ENCODE peak calls at places on chromosomes 16 and 17, in nine cellular contexts. N is CD8-positive, alpha-beta T cell; S is PC-3; R is K562; D is IMR-90; L is prostate gland; Y is heart right ventricle; P is tibial nerve; T is CD4-positive, CD25-positive, alpha-beta regulatory T cell. C is an unnamed sample.

GRCh38 chr16:71954699-71955195 is 45.5 kb downstream of the PKD1L3 start:
- DNase-seq in T (no peak), Y (no peak), D (no peak), S (no peak), L (no peak), R (no peak), P (no peak), N (no peak), C (no peak)

GRCh38 chr17:42918902-42919521 is 18.4 kb downstream of the G6PC1 start:
- DNase-seq in S (no peak), L (peak; percentile 19), Y (no peak), T (no peak), D (no peak), R (no peak), P (no peak), N (no peak), C (no peak)

GRCh38 chr16:21283521-21284289 is 5.6 kb upstream of the CRYM start:
- DNase-seq in N (no peak), T (no peak), P (no peak), R (no peak), D (peak; percentile 25), Y (peak; percentile 43), L (peak; percentile 58), S (no peak), C (peak; percentile 86)

GRCh38 chr17:2040942-2041560 is 771 bp upstream of the OVCA2 start:
- DNase-seq in L (no peak), N (no peak), T (no peak), D (no peak), P (no peak), R (no peak), Y (no peak), S (no peak), C (no peak)

GRCh38 chr17:32609085-32609484 is 122.3 kb downstream of the CDK5R1 start:
- DNase-seq in T (peak; percentile 42), Y (peak; percentile 34), R (no peak), D (no peak), N (peak; percentile 71), P (peak; percentile 8), L (peak; percentile 59), S (peak; percentile 66), C (no peak)

GRCh38 chr16:88790312-88791150 is 5.5 kb upstream of the PIEZO1 start:
- DNase-seq in R (peak; percentile 67), Y (no peak), L (no peak), S (no peak), T (peak; percentile 30), N (peak; percentile 58), D (peak; percentile 24), P (no peak), C (no peak)

GRCh38 chr17:4297351-4297750 is 33.6 kb upstream of the ANKFY1 start:
- DNase-seq in P (no peak), S (no peak), D (peak; percentile 7), Y (no peak), N (no peak), L (no peak), T (no peak), R (no peak), C (no peak)

GRCh38 chr16:86884256-86884655 is 305.9 kb downstream of the FOXL1 start:
- DNase-seq in D (no peak), T (no peak), Y (no peak), P (no peak), L (no peak), R (no peak), N (no peak), S (no peak), C (no peak)

GRCh38 chr16:72400257-72401078 is 228.5 kb upstream of the PMFBP1 start:
- DNase-seq in D (peak; percentile 62), N (peak; percentile 14), Y (peak; percentile 8), S (peak; percentile 58), P (peak; percentile 66), T (no peak), R (peak; percentile 59), L (peak; percentile 12), C (peak; percentile 60)

GRCh38 chr17:15981208-15981607 is 18.3 kb downstream of the ZSWIM7 start:
- DNase-seq in N (no peak), T (no peak), R (no peak), Y (no peak), S (peak; percentile 40), P (no peak), D (no peak), L (no peak), C (no peak)

GRCh38 chr16:84925773-84926372 is 85.5 kb downstream of the ZDHHC7 start:
- DNase-seq in N (no peak), T (no peak), R (no peak), S (no peak), D (no peak), Y (no peak), P (no peak), L (no peak), C (no peak)

GRCh38 chr17:17659340-17659739 is 21.9 kb upstream of the RAI1 start:
- DNase-seq in Y (no peak), P (no peak), N (no peak), L (no peak), D (no peak), R (no peak), S (no peak), T (no peak), C (no peak)

GRCh38 chr17:82054351-82055022 is 2.8 kb downstream of the GPS1 start:
- DNase-seq in R (no peak), S (no peak), Y (no peak), L (no peak), P (no peak), D (no peak), N (no peak), T (no peak), C (no peak)

DNA sequence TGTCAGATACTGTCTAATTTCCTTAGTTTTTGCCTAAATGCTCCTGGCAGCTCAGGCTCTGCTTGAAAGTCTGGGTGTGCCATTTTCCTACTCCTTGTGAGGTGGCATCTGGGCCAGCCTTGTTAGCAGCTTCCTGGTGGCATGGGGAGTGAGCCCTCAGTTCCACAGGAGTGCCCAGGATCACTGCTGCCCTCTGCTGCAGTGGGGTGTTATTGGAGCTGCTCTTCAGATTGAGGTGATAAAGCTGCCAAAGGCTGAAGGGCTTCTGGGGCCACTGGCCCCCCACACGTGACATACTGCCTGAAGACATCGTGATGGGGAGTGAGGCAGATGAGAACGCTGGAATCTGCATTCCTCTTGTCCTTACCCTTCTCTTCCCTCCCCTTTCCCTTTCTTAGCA is 27.4 kb downstream of the CEP95 start:
- DNase-seq in N (no peak), S (peak; percentile 45), P (no peak), T (no peak), D (no peak), L (no peak), Y (no peak), R (peak; percentile 22), C (no peak)
- H3K27ac ChIP-seq in N (no peak overlapping the region), S (no peak overlapping the region), P (no peak overlapping the region), T (no peak overlapping the region), D (no peak overlapping the region), L (no peak overlapping the region), Y (no peak overlapping the region), R (no peak overlapping the region), C (no peak overlapping the region)

GRCh38 chr17:8100763-8101162 is 13.2 kb upstream of the ALOX12B start:
- DNase-seq in Y (no peak), S (no peak), N (no peak), T (no peak), P (no peak), D (no peak), R (no peak), L (no peak), C (no peak)
- H3K27ac ChIP-seq in Y (no peak overlapping the region), S (no peak overlapping the region), N (no peak overlapping the region), T (no peak overlapping the region), P (no peak overlapping the region), D (no peak overlapping the region), R (no peak overlapping the region), L (no peak overlapping the region), C (no peak overlapping the region)

DNA sequence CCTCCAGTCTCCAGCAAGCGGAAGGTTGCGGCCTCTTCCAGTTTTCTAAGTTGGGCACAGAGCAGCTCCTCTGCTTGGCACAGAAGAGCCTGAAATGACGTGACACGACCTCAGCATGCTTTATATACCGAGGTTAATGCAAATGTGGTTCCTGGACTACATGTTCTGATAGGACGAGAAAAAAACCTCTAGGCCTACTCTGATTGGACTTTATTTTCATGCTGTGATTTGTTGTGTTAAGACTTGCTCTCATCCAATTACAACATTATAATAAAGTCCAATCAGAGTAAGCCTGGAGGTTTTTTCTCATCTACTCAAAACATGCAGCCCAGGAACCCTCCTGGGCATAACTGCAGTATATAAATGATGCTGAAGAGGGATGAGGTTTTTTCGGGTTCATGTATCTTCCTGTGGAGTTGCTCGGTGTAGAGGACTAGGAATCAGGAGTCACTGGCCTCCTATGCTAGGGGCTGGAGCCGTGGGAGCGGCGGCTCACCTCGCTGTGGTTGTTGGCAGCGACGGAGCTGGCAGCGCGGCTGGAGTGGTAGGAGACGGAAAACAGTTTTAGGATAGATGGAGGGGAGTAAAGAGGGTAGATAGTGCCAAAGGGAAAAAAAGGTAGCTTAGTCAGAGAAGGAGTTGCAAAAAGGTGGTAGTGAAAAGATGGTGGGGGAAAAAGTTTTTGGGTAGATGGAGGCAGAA is 878.0 kb downstream of the KCNJ18 start:
- DNase-seq in T (no peak), R (no peak), N (no peak), D (no peak), Y (no peak), S (no peak), P (no peak), L (no peak), C (no peak)
- H3K27ac ChIP-seq in T (no peak overlapping the region), R (no peak overlapping the region), N (no peak overlapping the region), D (no peak overlapping the region), Y (no peak overlapping the region), S (no peak overlapping the region), P (no peak overlapping the region), L (no peak overlapping the region), C (no peak overlapping the region)

GRCh38 chr17:66508896-66509843 is 206.8 kb downstream of the PRKCA start:
- DNase-seq in S (peak; percentile 100), N (peak; percentile 8), P (no peak), Y (no peak), R (peak; percentile 30), T (no peak), D (peak; percentile 90), L (peak; percentile 91), C (no peak)

GRCh38 chr17:66507103-66507923 is 204.9 kb downstream of the PRKCA start:
- DNase-seq in P (peak; percentile 8), Y (no peak), S (peak; percentile 83), L (peak; percentile 41), T (no peak), D (peak; percentile 75), R (peak; percentile 62), N (no peak), C (no peak)

GRCh38 chr17:66511125-66511524 is 208.7 kb downstream of the PRKCA start:
- DNase-seq in Y (no peak), N (no peak), D (no peak), L (no peak), T (no peak), P (no peak), S (peak; percentile 41), R (no peak), C (no peak)

GRCh38 chr17:66507982-66508760 is 205.8 kb downstream of the PRKCA start:
- DNase-seq in Y (no peak), R (peak; percentile 56), P (no peak), S (no peak), D (no peak), N (no peak), T (no peak), L (no peak), C (no peak)

DNA sequence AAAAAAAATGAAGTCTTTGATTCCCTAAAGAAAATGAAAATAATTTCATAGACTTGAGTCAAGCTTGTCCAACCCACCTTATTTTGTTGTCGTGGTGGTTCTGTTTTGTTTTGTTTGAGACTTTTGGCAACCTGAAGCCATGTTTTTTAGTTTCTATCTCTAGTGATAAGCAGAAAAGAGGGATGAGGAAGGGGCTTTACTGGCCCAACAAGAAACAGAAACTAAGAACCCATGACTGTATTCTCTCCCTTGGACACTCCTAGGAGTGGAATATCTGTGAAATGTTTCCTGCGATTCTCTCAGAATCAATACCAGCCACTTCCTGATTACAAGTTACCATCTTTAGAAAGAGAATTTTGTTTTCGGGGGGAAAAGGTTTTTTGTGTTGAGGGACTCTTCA is 207.5 kb downstream of the PRKCA start:
- DNase-seq in D (no peak), T (no peak), L (no peak), P (no peak), Y (no peak), R (no peak), S (no peak), N (no peak), C (no peak)
- H3K27ac ChIP-seq in D (no peak overlapping the region), T (no peak overlapping the region), L (no peak overlapping the region), P (no peak overlapping the region), Y (no peak overlapping the region), R (peak overlapping the region; percentile 86), S (peak overlapping the region; percentile 96), N (no peak overlapping the region), C (no peak overlapping the region)

C was measured in H9.